ENCODE peak calls at places on chromosome 16, in seven cellular contexts. One of them, this sample, is unnamed.

GRCh38 chr16:53745753-53746258 is 41.9 kb downstream of the FTO start:
- DNase-seq in heart left ventricle: no peak
- DNase-seq in sigmoid colon: no peak
- DNase-seq in gastrocnemius medialis: no peak
- DNase-seq in stomach: no peak
- DNase-seq in esophagus squamous epithelium: no peak
- DNase-seq in adrenal gland: no peak
- DNase-seq in this sample: no peak

GRCh38 chr16:56743840-56744239 is 13.9 kb downstream of the NUP93 start:
- DNase-seq in heart left ventricle: peak; percentile 73
- DNase-seq in sigmoid colon: no peak
- DNase-seq in gastrocnemius medialis: peak; percentile 18
- DNase-seq in stomach: no peak
- DNase-seq in esophagus squamous epithelium: no peak
- DNase-seq in adrenal gland: peak; percentile 93
- DNase-seq in this sample: peak; percentile 35

GRCh38 chr16:84180519-84181140 is 6.2 kb downstream of the TAF1C start:
- DNase-seq in heart left ventricle: peak; percentile 74
- DNase-seq in sigmoid colon: no peak
- DNase-seq in gastrocnemius medialis: no peak
- DNase-seq in stomach: no peak
- DNase-seq in esophagus squamous epithelium: no peak
- DNase-seq in adrenal gland: no peak
- DNase-seq in this sample: no peak

GRCh38 chr16:85315871-85316270 is 203.6 kb upstream of the CIBAR2 start:
- DNase-seq in heart left ventricle: no peak
- DNase-seq in sigmoid colon: no peak
- DNase-seq in gastrocnemius medialis: peak; percentile 51
- DNase-seq in stomach: no peak
- DNase-seq in esophagus squamous epithelium: no peak
- DNase-seq in adrenal gland: no peak
- DNase-seq in this sample: no peak

GRCh38 chr16:4936181-4936990 is 562 bp downstream of the PPL start:
- DNase-seq in heart left ventricle: no peak
- DNase-seq in sigmoid colon: peak; percentile 78
- DNase-seq in gastrocnemius medialis: peak; percentile 34
- DNase-seq in stomach: peak; percentile 38
- DNase-seq in esophagus squamous epithelium: no peak
- DNase-seq in adrenal gland: no peak
- DNase-seq in this sample: no peak

GRCh38 chr16:88439706-88440105 is 13.4 kb upstream of the ZFPM1 start:
- DNase-seq in heart left ventricle: no peak
- DNase-seq in sigmoid colon: no peak
- DNase-seq in gastrocnemius medialis: no peak
- DNase-seq in stomach: no peak
- DNase-seq in esophagus squamous epithelium: no peak
- DNase-seq in adrenal gland: no peak
- DNase-seq in this sample: no peak

GRCh38 chr16:12672986-12673385 is 130.7 kb downstream of the CPPED1 start:
- DNase-seq in heart left ventricle: no peak
- DNase-seq in sigmoid colon: no peak
- DNase-seq in gastrocnemius medialis: peak; percentile 39
- DNase-seq in stomach: no peak
- DNase-seq in esophagus squamous epithelium: no peak
- DNase-seq in adrenal gland: no peak
- DNase-seq in this sample: no peak

GRCh38 chr16:59047114-59047513 is 313.0 kb upstream of the GOT2 start:
- DNase-seq in heart left ventricle: no peak
- DNase-seq in sigmoid colon: no peak
- DNase-seq in gastrocnemius medialis: no peak
- DNase-seq in stomach: no peak
- DNase-seq in esophagus squamous epithelium: no peak
- DNase-seq in adrenal gland: no peak
- DNase-seq in this sample: no peak

GRCh38 chr16:73771676-73772075 is 524.9 kb upstream of the PSMD7 start:
- DNase-seq in heart left ventricle: no peak
- DNase-seq in sigmoid colon: no peak
- DNase-seq in gastrocnemius medialis: no peak
- DNase-seq in stomach: no peak
- DNase-seq in esophagus squamous epithelium: no peak
- DNase-seq in adrenal gland: peak; percentile 48
- DNase-seq in this sample: no peak

GRCh38 chr16:66446737-66447136 is 19.6 kb downstream of the BEAN1 start:
- DNase-seq in heart left ventricle: peak; percentile 59
- DNase-seq in sigmoid colon: peak; percentile 38
- DNase-seq in gastrocnemius medialis: no peak
- DNase-seq in stomach: no peak
- DNase-seq in esophagus squamous epithelium: no peak
- DNase-seq in adrenal gland: no peak
- DNase-seq in this sample: peak; percentile 64

GRCh38 chr16:56911771-56912541 is 20.0 kb upstream of the HERPUD1 start:
- DNase-seq in heart left ventricle: peak; percentile 52
- DNase-seq in sigmoid colon: peak; percentile 76
- DNase-seq in gastrocnemius medialis: peak; percentile 35
- DNase-seq in stomach: peak; percentile 40
- DNase-seq in esophagus squamous epithelium: no peak
- DNase-seq in adrenal gland: peak; percentile 61
- DNase-seq in this sample: peak; percentile 39

GRCh38 chr16:51762081-51762995 is 611.3 kb upstream of the SALL1 start:
- DNase-seq in heart left ventricle: peak; percentile 44
- DNase-seq in sigmoid colon: peak; percentile 79
- DNase-seq in gastrocnemius medialis: no peak
- DNase-seq in stomach: peak; percentile 85
- DNase-seq in esophagus squamous epithelium: no peak
- DNase-seq in adrenal gland: peak; percentile 80
- DNase-seq in this sample: peak; percentile 44

GRCh38 chr16:82936941-82937551 is 310.3 kb downstream of the CDH13 start:
- DNase-seq in heart left ventricle: no peak
- DNase-seq in sigmoid colon: no peak
- DNase-seq in gastrocnemius medialis: no peak
- DNase-seq in stomach: no peak
- DNase-seq in esophagus squamous epithelium: no peak
- DNase-seq in adrenal gland: no peak
- DNase-seq in this sample: no peak

GRCh38 chr16:11639925-11640899 is 28.0 kb upstream of the SNN start:
- DNase-seq in heart left ventricle: peak; percentile 94
- DNase-seq in sigmoid colon: peak; percentile 93
- DNase-seq in gastrocnemius medialis: peak; percentile 94
- DNase-seq in stomach: peak; percentile 73
- DNase-seq in esophagus squamous epithelium: no peak
- DNase-seq in adrenal gland: peak; percentile 97
- DNase-seq in this sample: peak; percentile 96
- TF ChIP-seq POLR2A in heart left ventricle: peak; percentile 36
- TF ChIP-seq POLR2A in sigmoid colon: no peak
- TF ChIP-seq POLR2A in gastrocnemius medialis: peak; percentile 73
- TF ChIP-seq POLR2A in stomach: no peak
- TF ChIP-seq POLR2A in esophagus squamous epithelium: no peak
- TF ChIP-seq POLR2A in adrenal gland: no peak
- TF ChIP-seq POLR2A in this sample: no peak

DNA sequence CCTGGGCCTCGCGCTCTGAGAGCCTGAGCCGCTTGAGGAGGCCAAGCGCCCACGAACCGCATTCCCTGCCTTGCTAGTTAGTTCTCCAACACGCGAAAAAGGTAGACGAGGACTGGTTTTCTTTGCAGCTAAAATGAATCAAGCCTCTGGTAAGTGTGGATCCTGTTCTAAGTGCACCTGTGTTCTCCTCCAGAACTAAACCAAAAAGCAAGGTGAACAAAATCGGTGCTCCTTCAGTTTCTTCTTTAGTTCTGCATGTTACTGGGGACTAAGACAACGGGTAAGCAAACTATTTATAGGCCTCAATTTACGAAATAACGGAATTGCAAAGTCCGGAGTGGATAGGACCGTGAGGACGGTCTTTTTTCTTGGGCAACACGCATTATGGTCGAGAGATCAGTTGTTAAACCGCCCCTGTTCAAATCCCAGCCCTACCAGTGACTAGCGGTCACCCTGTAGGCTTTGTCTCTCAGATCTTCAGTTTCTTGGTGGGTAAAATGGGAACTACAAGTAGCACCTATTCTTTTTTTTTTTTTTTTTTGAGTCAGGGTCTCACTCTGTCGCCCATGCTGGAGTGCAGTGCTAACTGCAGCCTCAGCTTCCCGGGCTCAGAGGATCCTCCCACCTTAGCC is 993 bp upstream of the ANKRD11 start:
- DNase-seq in heart left ventricle: no peak
- DNase-seq in sigmoid colon: no peak
- DNase-seq in gastrocnemius medialis: peak; percentile 41
- DNase-seq in stomach: no peak
- DNase-seq in esophagus squamous epithelium: no peak
- DNase-seq in adrenal gland: no peak
- DNase-seq in this sample: no peak
- TF ChIP-seq CTCF in heart left ventricle: no peak
- TF ChIP-seq CTCF in sigmoid colon: no peak
- TF ChIP-seq CTCF in gastrocnemius medialis: peak; percentile 35
- TF ChIP-seq CTCF in stomach: peak; percentile 11
- TF ChIP-seq CTCF in esophagus squamous epithelium: peak; percentile 27
- TF ChIP-seq CTCF in adrenal gland: peak; percentile 20
- TF ChIP-seq CTCF in this sample: no peak

GRCh38 chr16:14187517-14188338 is 116.6 kb downstream of the MRTFB start:
- DNase-seq in heart left ventricle: no peak
- DNase-seq in sigmoid colon: no peak
- DNase-seq in gastrocnemius medialis: no peak
- DNase-seq in stomach: no peak
- DNase-seq in esophagus squamous epithelium: no peak
- DNase-seq in adrenal gland: no peak
- DNase-seq in this sample: no peak
- H3K4me3 ChIP-seq in heart left ventricle: peak overlapping the region; percentile 64
- H3K4me3 ChIP-seq in sigmoid colon: peak overlapping the region; percentile 36
- H3K4me3 ChIP-seq in gastrocnemius medialis: peak overlapping the region; percentile 65
- H3K4me3 ChIP-seq in stomach: peak overlapping the region; percentile 37
- H3K4me3 ChIP-seq in esophagus squamous epithelium: peak overlapping the region; percentile 13
- H3K4me3 ChIP-seq in adrenal gland: no peak overlapping the region
- H3K4me3 ChIP-seq in this sample: no peak overlapping the region

DNA sequence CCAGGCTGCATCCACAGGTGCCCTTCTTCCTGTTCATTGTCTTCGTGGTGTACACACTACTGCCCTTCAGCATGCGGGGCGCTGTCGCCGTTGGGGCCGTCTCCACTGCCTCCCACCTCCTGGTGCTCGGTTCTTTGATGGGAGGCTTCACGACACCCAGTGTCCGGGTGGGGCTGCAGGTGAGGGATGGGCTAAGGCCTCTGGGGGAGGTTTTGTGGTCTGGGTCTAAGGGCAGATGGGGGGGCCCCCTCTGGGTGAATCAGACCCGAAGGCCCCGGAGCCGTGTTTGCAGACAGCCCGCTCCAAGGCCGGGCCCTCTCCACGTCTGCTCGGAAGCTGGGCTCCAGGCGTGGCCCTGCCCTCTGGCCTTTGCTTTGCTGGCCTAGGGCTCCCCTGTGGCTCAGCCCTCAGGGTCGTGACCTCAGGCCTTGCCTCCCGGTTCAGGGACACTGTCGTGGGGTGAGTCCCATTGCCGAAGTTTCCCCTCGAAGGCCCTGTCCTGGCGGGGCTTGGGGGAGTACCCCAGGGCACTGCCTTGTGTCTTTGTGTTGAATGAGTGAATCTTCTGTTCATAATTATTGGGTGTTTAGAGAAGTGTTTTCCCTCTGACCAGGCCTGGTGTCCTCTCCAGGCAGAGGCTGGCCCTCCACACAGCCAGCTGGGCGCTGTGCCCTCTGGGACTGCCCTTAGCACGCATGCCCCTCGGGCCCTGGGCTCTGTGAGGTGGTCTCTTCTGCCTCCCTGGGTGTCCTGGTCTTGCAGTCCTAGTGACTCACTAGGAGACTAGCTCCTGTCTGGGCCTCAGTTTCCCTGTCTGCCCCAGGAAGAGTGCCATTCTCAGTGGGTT is 25.6 kb downstream of the ADCY7 start:
- DNase-seq in heart left ventricle: no peak
- DNase-seq in sigmoid colon: no peak
- DNase-seq in gastrocnemius medialis: no peak
- DNase-seq in stomach: no peak
- DNase-seq in esophagus squamous epithelium: no peak
- DNase-seq in adrenal gland: no peak
- DNase-seq in this sample: no peak
- TF ChIP-seq POLR2A in heart left ventricle: no peak
- TF ChIP-seq POLR2A in sigmoid colon: no peak
- TF ChIP-seq POLR2A in gastrocnemius medialis: no peak
- TF ChIP-seq POLR2A in stomach: no peak
- TF ChIP-seq POLR2A in esophagus squamous epithelium: no peak
- TF ChIP-seq POLR2A in adrenal gland: no peak
- TF ChIP-seq POLR2A in this sample: no peak

GRCh38 chr16:18958621-18959578 is 24.8 kb upstream of the TMC7 start:
- DNase-seq in heart left ventricle: no peak
- DNase-seq in sigmoid colon: no peak
- DNase-seq in gastrocnemius medialis: peak; percentile 37
- DNase-seq in stomach: no peak
- DNase-seq in esophagus squamous epithelium: no peak
- DNase-seq in adrenal gland: no peak
- DNase-seq in this sample: no peak
- TF ChIP-seq CTCF in heart left ventricle: no peak
- TF ChIP-seq CTCF in sigmoid colon: no peak
- TF ChIP-seq CTCF in gastrocnemius medialis: no peak
- TF ChIP-seq CTCF in stomach: no peak
- TF ChIP-seq CTCF in esophagus squamous epithelium: no peak
- TF ChIP-seq CTCF in adrenal gland: no peak
- TF ChIP-seq CTCF in this sample: no peak

GRCh38 chr16:716768-717325 is 1.9 kb downstream of the METRN start:
- DNase-seq in heart left ventricle: no peak
- DNase-seq in sigmoid colon: no peak
- DNase-seq in gastrocnemius medialis: no peak
- DNase-seq in stomach: no peak
- DNase-seq in esophagus squamous epithelium: no peak
- DNase-seq in adrenal gland: no peak
- DNase-seq in this sample: no peak
- H3K4me3 ChIP-seq in heart left ventricle: no peak overlapping the region
- H3K4me3 ChIP-seq in sigmoid colon: peak overlapping the region; percentile 63
- H3K4me3 ChIP-seq in gastrocnemius medialis: no peak overlapping the region
- H3K4me3 ChIP-seq in stomach: no peak overlapping the region
- H3K4me3 ChIP-seq in esophagus squamous epithelium: no peak overlapping the region
- H3K4me3 ChIP-seq in adrenal gland: no peak overlapping the region
- H3K4me3 ChIP-seq in this sample: no peak overlapping the region